ENCODE peak calls at places on chromosomes 5 and 9, in nine cellular contexts. One of them, this sample, is unnamed.

GRCh38 chr5:136809382-136809781 is 444.0 kb upstream of the TRPC7 start:
- DNase-seq in lung: no peak
- DNase-seq in glutamatergic neuron: no peak
- DNase-seq in OCI-LY7: no peak
- DNase-seq in Calu3: no peak
- DNase-seq in GM13976: no peak
- DNase-seq in BJ: no peak
- DNase-seq in HepG2: no peak
- DNase-seq in GM12864: no peak
- DNase-seq in this sample: no peak

GRCh38 chr9:126965541-126966428 is 51.2 kb downstream of the RALGPS1 start:
- DNase-seq in glutamatergic neuron: peak; percentile 62
- DNase-seq in GM13976: peak; percentile 63
- DNase-seq in GM12864: no peak
- DNase-seq in lung: no peak
- DNase-seq in HepG2: peak; percentile 30
- DNase-seq in BJ: no peak
- DNase-seq in OCI-LY7: peak; percentile 55
- DNase-seq in Calu3: peak; percentile 47
- DNase-seq in this sample: peak; percentile 67

GRCh38 chr9:86406366-86406765 is 52.2 kb upstream of the TUT7 start:
- DNase-seq in GM13976: no peak
- DNase-seq in HepG2: peak; percentile 59
- DNase-seq in glutamatergic neuron: no peak
- DNase-seq in GM12864: no peak
- DNase-seq in lung: no peak
- DNase-seq in BJ: peak; percentile 62
- DNase-seq in Calu3: no peak
- DNase-seq in OCI-LY7: no peak
- DNase-seq in this sample: no peak

GRCh38 chr9:96048116-96048953 is 172.8 kb downstream of the ERCC6L2 start:
- DNase-seq in HepG2: peak; percentile 51
- DNase-seq in OCI-LY7: no peak
- DNase-seq in glutamatergic neuron: no peak
- DNase-seq in GM13976: no peak
- DNase-seq in lung: no peak
- DNase-seq in BJ: no peak
- DNase-seq in GM12864: no peak
- DNase-seq in Calu3: no peak
- DNase-seq in this sample: no peak

GRCh38 chr9:127983847-127984289 is 3.1 kb upstream of the EEIG1 start:
- DNase-seq in glutamatergic neuron: no peak
- DNase-seq in OCI-LY7: peak; percentile 97
- DNase-seq in GM13976: no peak
- DNase-seq in BJ: no peak
- DNase-seq in Calu3: no peak
- DNase-seq in HepG2: no peak
- DNase-seq in GM12864: peak; percentile 87
- DNase-seq in lung: no peak
- DNase-seq in this sample: peak; percentile 67

GRCh38 chr5:86814315-86814714 is 196.6 kb downstream of the COX7C start:
- DNase-seq in lung: no peak
- DNase-seq in GM12864: no peak
- DNase-seq in glutamatergic neuron: no peak
- DNase-seq in OCI-LY7: no peak
- DNase-seq in Calu3: no peak
- DNase-seq in HepG2: no peak
- DNase-seq in BJ: no peak
- DNase-seq in GM13976: no peak
- DNase-seq in this sample: no peak

GRCh38 chr5:142186821-142187594 is 78.4 kb downstream of the NDFIP1 start:
- DNase-seq in OCI-LY7: no peak
- DNase-seq in lung: no peak
- DNase-seq in GM13976: no peak
- DNase-seq in HepG2: peak; percentile 38
- DNase-seq in BJ: no peak
- DNase-seq in Calu3: no peak
- DNase-seq in GM12864: no peak
- DNase-seq in glutamatergic neuron: no peak
- DNase-seq in this sample: no peak

GRCh38 chr5:136246122-136246521 is 53.2 kb upstream of the SMIM32 start:
- DNase-seq in OCI-LY7: no peak
- DNase-seq in lung: no peak
- DNase-seq in BJ: no peak
- DNase-seq in glutamatergic neuron: no peak
- DNase-seq in HepG2: no peak
- DNase-seq in GM13976: no peak
- DNase-seq in GM12864: no peak
- DNase-seq in Calu3: no peak
- DNase-seq in this sample: no peak

GRCh38 chr9:3528466-3528865 is 2.7 kb upstream of the RFX3 start:
- DNase-seq in Calu3: no peak
- DNase-seq in GM13976: peak; percentile 20
- DNase-seq in HepG2: no peak
- DNase-seq in glutamatergic neuron: no peak
- DNase-seq in GM12864: peak; percentile 80
- DNase-seq in BJ: no peak
- DNase-seq in lung: no peak
- DNase-seq in OCI-LY7: peak; percentile 30
- DNase-seq in this sample: no peak

GRCh38 chr9:34190996-34191892 is 12.4 kb downstream of the UBAP1 start:
- DNase-seq in GM12864: no peak
- DNase-seq in lung: no peak
- DNase-seq in Calu3: no peak
- DNase-seq in GM13976: no peak
- DNase-seq in BJ: no peak
- DNase-seq in HepG2: peak; percentile 73
- DNase-seq in OCI-LY7: no peak
- DNase-seq in glutamatergic neuron: no peak
- DNase-seq in this sample: no peak

GRCh38 chr5:151569132-151570046 is 21.7 kb downstream of the FAT2 start:
- DNase-seq in Calu3: no peak
- DNase-seq in GM12864: no peak
- DNase-seq in BJ: no peak
- DNase-seq in OCI-LY7: no peak
- DNase-seq in HepG2: no peak
- DNase-seq in GM13976: no peak
- DNase-seq in lung: no peak
- DNase-seq in glutamatergic neuron: no peak
- DNase-seq in this sample: no peak

GRCh38 chr5:170848033-170848432 is 13.8 kb upstream of the RANBP17 start:
- DNase-seq in glutamatergic neuron: no peak
- DNase-seq in GM12864: no peak
- DNase-seq in OCI-LY7: no peak
- DNase-seq in Calu3: peak; percentile 80
- DNase-seq in HepG2: no peak
- DNase-seq in BJ: no peak
- DNase-seq in GM13976: no peak
- DNase-seq in lung: no peak
- DNase-seq in this sample: no peak

GRCh38 chr9:92949266-92949982 is 2.1 kb downstream of the FGD3 start:
- DNase-seq in HepG2: no peak
- DNase-seq in GM13976: no peak
- DNase-seq in glutamatergic neuron: no peak
- DNase-seq in OCI-LY7: no peak
- DNase-seq in lung: no peak
- DNase-seq in BJ: no peak
- DNase-seq in GM12864: no peak
- DNase-seq in Calu3: no peak
- DNase-seq in this sample: no peak

GRCh38 chr9:106038266-106039001 is 344.1 kb downstream of the TMEM38B start:
- DNase-seq in GM12864: no peak
- DNase-seq in GM13976: no peak
- DNase-seq in BJ: no peak
- DNase-seq in lung: no peak
- DNase-seq in Calu3: no peak
- DNase-seq in HepG2: no peak
- DNase-seq in glutamatergic neuron: no peak
- DNase-seq in OCI-LY7: no peak
- DNase-seq in this sample: no peak

GRCh38 chr5:36690041-36690941 is 83.9 kb downstream of the SLC1A3 start:
- DNase-seq in GM13976: peak; percentile 87
- DNase-seq in BJ: no peak
- DNase-seq in GM12864: peak; percentile 40
- DNase-seq in glutamatergic neuron: peak; percentile 86
- DNase-seq in Calu3: peak; percentile 87
- DNase-seq in lung: peak; percentile 77
- DNase-seq in HepG2: peak; percentile 53
- DNase-seq in OCI-LY7: peak; percentile 70
- DNase-seq in this sample: peak; percentile 86
- TF ChIP-seq CTCF in GM13976: peak; percentile 86
- TF ChIP-seq CTCF in BJ: peak; percentile 96
- TF ChIP-seq CTCF in GM12864: peak; percentile 94
- TF ChIP-seq CTCF in glutamatergic neuron: peak; percentile 84
- TF ChIP-seq CTCF in Calu3: peak; percentile 92
- TF ChIP-seq CTCF in lung: peak; percentile 57
- TF ChIP-seq CTCF in HepG2: peak; percentile 84
- TF ChIP-seq CTCF in OCI-LY7: peak; percentile 75
- TF ChIP-seq CTCF in this sample: peak; percentile 83

DNA sequence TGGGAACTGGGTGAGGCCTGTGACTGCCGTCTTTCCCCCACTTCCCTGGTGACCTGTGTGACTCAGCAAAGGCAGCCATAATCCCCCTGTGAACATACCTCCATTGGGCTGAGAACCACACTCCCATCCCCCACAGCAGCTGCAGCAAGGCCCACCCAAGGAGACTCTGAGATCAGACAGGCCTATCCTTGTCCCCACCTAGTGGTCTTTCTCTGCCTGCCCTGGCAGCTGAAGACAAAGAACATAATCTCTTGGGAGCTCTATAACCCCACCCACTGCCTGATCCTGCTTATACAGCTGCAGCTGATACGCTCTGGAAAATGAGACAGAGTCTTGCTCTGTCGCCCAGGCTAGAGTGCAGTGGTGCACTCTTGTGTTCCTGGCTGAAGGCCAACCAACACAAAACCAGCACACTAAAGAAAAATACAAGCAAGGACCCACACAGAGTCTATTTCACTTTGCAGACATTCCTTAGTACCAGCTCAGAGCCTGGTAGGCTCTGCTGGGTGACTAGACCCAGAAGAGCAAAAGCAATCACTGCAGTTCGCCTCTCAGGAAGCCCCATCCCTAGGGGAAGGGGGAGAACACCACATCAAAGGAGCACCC is 106.7 kb downstream of the MCTP1 start:
- DNase-seq in glutamatergic neuron: peak; percentile 49
- DNase-seq in GM13976: no peak
- DNase-seq in lung: no peak
- DNase-seq in Calu3: peak; percentile 12
- DNase-seq in GM12864: no peak
- DNase-seq in HepG2: peak; percentile 7
- DNase-seq in BJ: no peak
- DNase-seq in OCI-LY7: peak; percentile 43
- DNase-seq in this sample: no peak
- TF ChIP-seq CTCF in glutamatergic neuron: peak; percentile 29
- TF ChIP-seq CTCF in GM13976: no peak
- TF ChIP-seq CTCF in lung: no peak
- TF ChIP-seq CTCF in Calu3: peak; percentile 9
- TF ChIP-seq CTCF in GM12864: peak; percentile 18
- TF ChIP-seq CTCF in HepG2: no peak
- TF ChIP-seq CTCF in BJ: no peak
- TF ChIP-seq CTCF in OCI-LY7: peak; percentile 33
- TF ChIP-seq CTCF in this sample: no peak

DNA sequence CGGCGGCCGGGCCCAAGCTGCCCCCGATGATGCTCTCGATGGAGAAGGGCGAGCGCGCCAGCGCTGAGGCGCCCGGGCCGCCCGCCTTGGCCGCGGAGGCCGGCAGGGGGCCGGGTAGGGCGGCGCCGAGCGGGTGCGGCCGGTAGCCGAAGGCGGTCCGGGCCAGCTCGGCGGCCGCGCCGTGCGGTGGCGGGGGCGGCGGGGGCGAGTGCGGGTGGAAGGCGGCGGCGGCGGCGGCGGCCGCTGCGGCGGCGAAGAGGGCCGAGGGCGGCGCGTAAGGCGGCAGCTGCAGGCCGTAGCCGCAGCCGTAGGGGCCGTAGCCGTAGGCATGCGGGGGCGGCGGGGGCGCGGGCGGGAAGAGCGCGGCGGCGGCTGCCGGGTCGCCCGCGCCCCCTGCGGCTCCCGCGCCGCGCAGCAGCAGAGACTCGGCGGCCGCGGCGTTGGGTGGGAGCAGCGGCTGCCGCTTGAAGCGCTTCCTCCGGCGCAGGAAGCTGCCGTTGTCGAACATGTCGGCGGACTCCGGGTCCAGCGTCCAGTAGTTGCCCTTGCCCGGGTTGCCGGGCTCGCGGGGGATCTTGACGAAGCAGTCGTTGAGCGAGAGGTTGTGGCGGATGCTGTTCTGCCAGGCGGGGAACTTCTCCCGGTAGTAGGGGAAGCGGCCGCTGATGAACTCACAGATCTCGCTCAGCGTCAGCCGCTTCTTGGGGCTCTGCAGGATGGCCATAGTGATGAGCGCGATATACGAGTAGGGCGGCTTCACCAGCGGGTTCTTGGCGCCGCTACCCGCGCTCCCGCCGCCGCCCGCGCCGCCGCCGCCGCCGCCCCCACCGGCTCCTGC is 1.1 kb downstream of the FOXD1 start:
- DNase-seq in lung: no peak
- DNase-seq in BJ: no peak
- DNase-seq in GM13976: peak; percentile 44
- DNase-seq in OCI-LY7: peak; percentile 57
- DNase-seq in glutamatergic neuron: peak; percentile 67
- DNase-seq in Calu3: peak; percentile 64
- DNase-seq in HepG2: no peak
- DNase-seq in GM12864: no peak
- DNase-seq in this sample: no peak
- TF ChIP-seq CTCF in lung: no peak
- TF ChIP-seq CTCF in BJ: no peak
- TF ChIP-seq CTCF in GM13976: no peak
- TF ChIP-seq CTCF in OCI-LY7: no peak
- TF ChIP-seq CTCF in glutamatergic neuron: no peak
- TF ChIP-seq CTCF in Calu3: no peak
- TF ChIP-seq CTCF in HepG2: peak; percentile 6
- TF ChIP-seq CTCF in GM12864: no peak
- TF ChIP-seq CTCF in this sample: no peak

GRCh38 chr5:37833990-37834389 is 5.9 kb downstream of the GDNF start:
- DNase-seq in OCI-LY7: no peak
- DNase-seq in GM12864: no peak
- DNase-seq in Calu3: no peak
- DNase-seq in BJ: no peak
- DNase-seq in glutamatergic neuron: no peak
- DNase-seq in HepG2: no peak
- DNase-seq in GM13976: no peak
- DNase-seq in lung: no peak
- DNase-seq in this sample: no peak

GRCh38 chr5:37836173-37837100 is 3.4 kb downstream of the GDNF start:
- DNase-seq in GM13976: peak; percentile 37
- DNase-seq in glutamatergic neuron: peak; percentile 45
- DNase-seq in HepG2: no peak
- DNase-seq in GM12864: no peak
- DNase-seq in BJ: no peak
- DNase-seq in Calu3: no peak
- DNase-seq in lung: no peak
- DNase-seq in OCI-LY7: no peak
- DNase-seq in this sample: no peak

GRCh38 chr5:37835400-37835973 is 4.4 kb downstream of the GDNF start:
- DNase-seq in glutamatergic neuron: no peak
- DNase-seq in GM12864: no peak
- DNase-seq in BJ: no peak
- DNase-seq in OCI-LY7: no peak
- DNase-seq in GM13976: no peak
- DNase-seq in HepG2: no peak
- DNase-seq in Calu3: no peak
- DNase-seq in lung: no peak
- DNase-seq in this sample: no peak

GRCh38 chr5:37837101-37838032 is 2.5 kb downstream of the GDNF start:
- DNase-seq in BJ: no peak
- DNase-seq in lung: peak; percentile 61
- DNase-seq in Calu3: peak; percentile 60
- DNase-seq in HepG2: no peak
- DNase-seq in OCI-LY7: peak; percentile 45
- DNase-seq in glutamatergic neuron: peak; percentile 82
- DNase-seq in GM13976: peak; percentile 90
- DNase-seq in GM12864: no peak
- DNase-seq in this sample: peak; percentile 87

GRCh38 chr5:37834542-37835399 is 5.1 kb downstream of the GDNF start:
- DNase-seq in HepG2: no peak
- DNase-seq in GM13976: no peak
- DNase-seq in OCI-LY7: no peak
- DNase-seq in BJ: no peak
- DNase-seq in glutamatergic neuron: peak; percentile 64
- DNase-seq in Calu3: no peak
- DNase-seq in lung: no peak
- DNase-seq in GM12864: no peak
- DNase-seq in this sample: peak; percentile 20
- TF ChIP-seq CTCF in HepG2: no peak
- TF ChIP-seq CTCF in GM13976: no peak
- TF ChIP-seq CTCF in OCI-LY7: no peak
- TF ChIP-seq CTCF in BJ: no peak
- TF ChIP-seq CTCF in glutamatergic neuron: no peak
- TF ChIP-seq CTCF in Calu3: no peak
- TF ChIP-seq CTCF in lung: no peak
- TF ChIP-seq CTCF in GM12864: no peak
- TF ChIP-seq CTCF in this sample: no peak